ENCODE peak calls at places on chromosome 1, in five cellular contexts. One of them, this sample, is unnamed.

GRCh38 chr1:156379420-156380165 is 10.6 kb downstream of the RHBG start:
- DNase-seq in T-cell: no peak
- DNase-seq in mesendoderm: peak
- DNase-seq in HT-29: no peak
- DNase-seq in activated CD8-positive, alpha-beta memory T cell treated with anti-CD3 and anti-CD28 coated beads, Interleukin-2, amount 10 ng/mL, durations not matched to agents 7 days and 5 days: no peak
- DNase-seq in this sample: no peak

GRCh38 chr1:26289158-26290059 is 9.5 kb downstream of the SH3BGRL3 start:
- DNase-seq in mesendoderm: no peak
- DNase-seq in activated CD8-positive, alpha-beta memory T cell treated with anti-CD3 and anti-CD28 coated beads, Interleukin-2, amount 10 ng/mL, durations not matched to agents 7 days and 5 days: peak
- DNase-seq in T-cell: no peak
- DNase-seq in HT-29: no peak
- DNase-seq in this sample: peak

GRCh38 chr1:155892801-155893200 is 18.3 kb downstream of the RIT1 start:
- DNase-seq in activated CD8-positive, alpha-beta memory T cell treated with anti-CD3 and anti-CD28 coated beads, Interleukin-2, amount 10 ng/mL, durations not matched to agents 7 days and 5 days: no peak
- DNase-seq in HT-29: no peak
- DNase-seq in T-cell: no peak
- DNase-seq in mesendoderm: no peak
- DNase-seq in this sample: no peak

GRCh38 chr1:109783436-109783835 is 19.7 kb upstream of the EPS8L3 start:
- DNase-seq in T-cell: no peak
- DNase-seq in activated CD8-positive, alpha-beta memory T cell treated with anti-CD3 and anti-CD28 coated beads, Interleukin-2, amount 10 ng/mL, durations not matched to agents 7 days and 5 days: no peak
- DNase-seq in HT-29: peak
- DNase-seq in mesendoderm: peak
- DNase-seq in this sample: peak

GRCh38 chr1:245356891-245357585 is 202.3 kb downstream of the KIF26B start:
- DNase-seq in HT-29: no peak
- DNase-seq in T-cell: no peak
- DNase-seq in mesendoderm: no peak
- DNase-seq in activated CD8-positive, alpha-beta memory T cell treated with anti-CD3 and anti-CD28 coated beads, Interleukin-2, amount 10 ng/mL, durations not matched to agents 7 days and 5 days: no peak
- DNase-seq in this sample: no peak

GRCh38 chr1:84973493-84974334 is 23.2 kb downstream of the MCOLN2 start:
- DNase-seq in T-cell: no peak
- DNase-seq in mesendoderm: peak
- DNase-seq in HT-29: no peak
- DNase-seq in activated CD8-positive, alpha-beta memory T cell treated with anti-CD3 and anti-CD28 coated beads, Interleukin-2, amount 10 ng/mL, durations not matched to agents 7 days and 5 days: peak
- DNase-seq in this sample: no peak

GRCh38 chr1:212514056-212514614 is 81.4 kb downstream of the NENF start:
- DNase-seq in activated CD8-positive, alpha-beta memory T cell treated with anti-CD3 and anti-CD28 coated beads, Interleukin-2, amount 10 ng/mL, durations not matched to agents 7 days and 5 days: peak
- DNase-seq in HT-29: peak
- DNase-seq in mesendoderm: peak
- DNase-seq in T-cell: no peak
- DNase-seq in this sample: peak

GRCh38 chr1:202852163-202852904 is 36.6 kb downstream of the RABIF start:
- DNase-seq in T-cell: no peak
- DNase-seq in activated CD8-positive, alpha-beta memory T cell treated with anti-CD3 and anti-CD28 coated beads, Interleukin-2, amount 10 ng/mL, durations not matched to agents 7 days and 5 days: peak
- DNase-seq in HT-29: peak
- DNase-seq in mesendoderm: peak
- DNase-seq in this sample: no peak

GRCh38 chr1:174883361-174883760 is 116.4 kb upstream of the CACYBP start:
- DNase-seq in T-cell: no peak
- DNase-seq in mesendoderm: peak
- DNase-seq in activated CD8-positive, alpha-beta memory T cell treated with anti-CD3 and anti-CD28 coated beads, Interleukin-2, amount 10 ng/mL, durations not matched to agents 7 days and 5 days: no peak
- DNase-seq in HT-29: peak
- DNase-seq in this sample: no peak

GRCh38 chr1:205584732-205585131 is 47.1 kb downstream of the ELK4 start:
- DNase-seq in activated CD8-positive, alpha-beta memory T cell treated with anti-CD3 and anti-CD28 coated beads, Interleukin-2, amount 10 ng/mL, durations not matched to agents 7 days and 5 days: no peak
- DNase-seq in T-cell: no peak
- DNase-seq in mesendoderm: no peak
- DNase-seq in HT-29: no peak
- DNase-seq in this sample: no peak

GRCh38 chr1:156602557-156602993 is 1.3 kb upstream of the GPATCH4 start:
- DNase-seq in T-cell: no peak
- DNase-seq in activated CD8-positive, alpha-beta memory T cell treated with anti-CD3 and anti-CD28 coated beads, Interleukin-2, amount 10 ng/mL, durations not matched to agents 7 days and 5 days: no peak
- DNase-seq in HT-29: no peak
- DNase-seq in mesendoderm: peak
- DNase-seq in this sample: no peak

GRCh38 chr1:32972814-32973428 is 8.3 kb upstream of the RNF19B start:
- DNase-seq in T-cell: no peak
- DNase-seq in HT-29: peak
- DNase-seq in activated CD8-positive, alpha-beta memory T cell treated with anti-CD3 and anti-CD28 coated beads, Interleukin-2, amount 10 ng/mL, durations not matched to agents 7 days and 5 days: no peak
- DNase-seq in mesendoderm: peak
- DNase-seq in this sample: peak

GRCh38 chr1:67764674-67765073 is 68.6 kb downstream of the GNG12 start:
- DNase-seq in activated CD8-positive, alpha-beta memory T cell treated with anti-CD3 and anti-CD28 coated beads, Interleukin-2, amount 10 ng/mL, durations not matched to agents 7 days and 5 days: no peak
- DNase-seq in T-cell: no peak
- DNase-seq in mesendoderm: no peak
- DNase-seq in HT-29: no peak
- DNase-seq in this sample: no peak

GRCh38 chr1:30757196-30757949 is at the start of gene LAPTM5:
- DNase-seq in T-cell: peak
- DNase-seq in HT-29: no peak
- DNase-seq in mesendoderm: no peak
- DNase-seq in activated CD8-positive, alpha-beta memory T cell treated with anti-CD3 and anti-CD28 coated beads, Interleukin-2, amount 10 ng/mL, durations not matched to agents 7 days and 5 days: peak
- DNase-seq in this sample: peak

GRCh38 chr1:7265771-7266371 is 480.6 kb downstream of the CAMTA1 start:
- DNase-seq in HT-29: peak
- DNase-seq in activated CD8-positive, alpha-beta memory T cell treated with anti-CD3 and anti-CD28 coated beads, Interleukin-2, amount 10 ng/mL, durations not matched to agents 7 days and 5 days: no peak
- DNase-seq in mesendoderm: no peak
- DNase-seq in T-cell: no peak
- DNase-seq in this sample: no peak

GRCh38 chr1:200907611-200908097 is 13.0 kb downstream of the INAVA start:
- DNase-seq in T-cell: no peak
- DNase-seq in activated CD8-positive, alpha-beta memory T cell treated with anti-CD3 and anti-CD28 coated beads, Interleukin-2, amount 10 ng/mL, durations not matched to agents 7 days and 5 days: no peak
- DNase-seq in mesendoderm: no peak
- DNase-seq in HT-29: no peak
- DNase-seq in this sample: no peak

GRCh38 chr1:23793018-23793781 is 2.3 kb downstream of the LYPLA2 start:
- DNase-seq in activated CD8-positive, alpha-beta memory T cell treated with anti-CD3 and anti-CD28 coated beads, Interleukin-2, amount 10 ng/mL, durations not matched to agents 7 days and 5 days: peak
- DNase-seq in T-cell: peak
- DNase-seq in HT-29: peak
- DNase-seq in mesendoderm: peak
- DNase-seq in this sample: peak

GRCh38 chr1:76254165-76255043 is 179.9 kb downstream of the ST6GALNAC3 start:
- DNase-seq in activated CD8-positive, alpha-beta memory T cell treated with anti-CD3 and anti-CD28 coated beads, Interleukin-2, amount 10 ng/mL, durations not matched to agents 7 days and 5 days: no peak
- DNase-seq in T-cell: no peak
- DNase-seq in HT-29: no peak
- DNase-seq in mesendoderm: peak
- DNase-seq in this sample: no peak

GRCh38 chr1:110339427-110340206 is 440 bp downstream of the RBM15 start:
- DNase-seq in activated CD8-positive, alpha-beta memory T cell treated with anti-CD3 and anti-CD28 coated beads, Interleukin-2, amount 10 ng/mL, durations not matched to agents 7 days and 5 days: peak
- DNase-seq in HT-29: peak
- DNase-seq in mesendoderm: peak
- DNase-seq in T-cell: no peak
- DNase-seq in this sample: peak